ENCODE peak calls at places on chromosomes 11 and 22, in five cellular contexts. Y, O, S, E and Q are unnamed samples.

GRCh38 chr11:45238724-45239123 is 47.4 kb downstream of the SYT13 start:
- DNase-seq in O (no peak), E (no peak), Y (peak), S (peak), Q (peak)

GRCh38 chr11:66081505-66081904 is 11.4 kb downstream of the PACS1 start:
- DNase-seq in O (peak), Y (no peak), E (peak), S (peak), Q (no peak)

GRCh38 chr11:113528982-113529381 is 53.8 kb upstream of the DRD2 start:
- DNase-seq in Y (no peak), O (no peak), E (no peak), S (peak), Q (no peak)

GRCh38 chr11:128593281-128593680 is 5.9 kb upstream of the ETS1 start:
- DNase-seq in Y (peak), E (no peak), S (peak), O (no peak), Q (peak)

GRCh38 chr11:13207665-13208594 is 69.7 kb upstream of the BMAL1 start:
- DNase-seq in E (no peak), O (peak), Y (peak), S (peak), Q (peak)

GRCh38 chr11:19344661-19345518 is 104.1 kb upstream of the E2F8 start:
- DNase-seq in Y (peak), S (peak), O (peak), E (no peak), Q (no peak)

GRCh38 chr11:75654314-75654713 is 14.5 kb downstream of the MAP6 start:
- DNase-seq in Y (peak), O (no peak), E (no peak), S (peak), Q (peak)

GRCh38 chr11:20964985-20965384 is 295.6 kb downstream of the NELL1 start:
- DNase-seq in S (peak), O (no peak), E (no peak), Y (no peak), Q (no peak)

DNA sequence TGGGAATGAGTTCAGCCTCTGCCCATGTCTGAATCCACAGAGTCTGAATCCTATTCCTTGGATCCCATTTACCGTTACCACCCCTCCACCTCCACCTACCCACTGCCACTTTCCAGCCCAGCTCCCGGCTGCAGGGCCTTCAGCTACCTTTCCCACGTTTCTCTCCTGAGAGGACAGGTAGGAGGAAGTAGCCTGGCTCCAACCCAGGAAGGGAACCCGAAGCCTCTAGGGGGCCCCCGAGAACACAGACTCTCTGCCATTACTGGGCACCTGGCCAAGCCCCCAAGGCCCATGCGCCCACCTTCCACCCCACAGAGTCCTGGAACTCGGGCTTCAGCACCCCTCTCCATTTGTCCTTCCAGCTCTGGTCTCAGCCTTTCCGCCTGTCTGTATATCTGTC is 101.9 kb upstream of the LMO1 start:
- DNase-seq in O (no peak), S (no peak), E (no peak), Y (no peak), Q (no peak)
- TF ChIP-seq CTCF in O (no peak), S (peak), E (no peak), Y (no peak), Q (peak)

GRCh38 chr11:62353841-62354240 is 16.6 kb downstream of the ASRGL1 start:
- DNase-seq in O (no peak), S (peak), Y (no peak), E (peak), Q (no peak)
- TF ChIP-seq CTCF in O (no peak), S (no peak), Y (no peak), E (no peak), Q (no peak)

GRCh38 chr11:84775503-84775902 is 851.6 kb downstream of the DLG2 start:
- DNase-seq in O (no peak), Y (no peak), S (no peak), E (no peak), Q (no peak)

GRCh38 chr11:84780689-84781293 is 846.4 kb downstream of the DLG2 start:
- DNase-seq in Y (peak), O (no peak), E (no peak), S (peak), Q (peak)
- TF ChIP-seq CTCF in Y (peak), O (peak), E (no peak), S (peak), Q (peak)

GRCh38 chr11:108664730-108665525 is at the start of gene DDX10:
- DNase-seq in E (peak), Y (peak), S (peak), O (peak), Q (peak)
- TF ChIP-seq CTCF in E (no peak), Y (peak), S (peak), O (no peak), Q (peak)

GRCh38 chr11:62786318-62787004 is 741 bp upstream of the TMEM179B start:
- DNase-seq in O (peak), S (peak), E (peak), Y (peak), Q (peak)
- TF ChIP-seq CTCF in O (peak), S (peak), E (peak), Y (peak), Q (peak)

GRCh38 chr22:30180616-30181015 is 65.9 kb downstream of the LIF start:
- DNase-seq in E (no peak), Y (no peak), O (no peak), S (no peak), Q (no peak)
- TF ChIP-seq CTCF in E (no peak), Y (no peak), O (no peak), S (no peak), Q (no peak)

DNA sequence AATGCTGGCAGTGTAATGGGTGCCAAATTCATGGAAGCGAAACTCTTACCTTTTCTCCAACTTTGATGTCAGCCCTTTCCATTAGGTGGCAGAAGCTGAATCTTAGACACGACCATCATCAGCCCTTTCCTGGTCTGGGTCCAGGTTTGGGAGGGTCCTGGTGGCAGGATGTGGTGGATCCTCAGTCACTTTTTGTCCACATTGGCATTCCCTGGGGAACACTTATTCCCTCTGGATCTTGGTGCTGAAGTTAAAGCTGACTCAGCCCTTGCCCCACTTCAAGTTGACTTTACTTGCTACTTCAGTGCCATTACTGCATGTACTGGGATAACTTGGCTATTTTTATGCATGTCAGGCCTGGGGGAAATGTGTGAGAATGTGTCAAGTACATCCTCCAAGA is 16.7 kb upstream of the NTM start:
- DNase-seq in S (no peak), O (no peak), Y (no peak), E (no peak), Q (no peak)
- TF ChIP-seq CTCF in S (no peak), O (no peak), Y (no peak), E (no peak), Q (no peak)

DNA sequence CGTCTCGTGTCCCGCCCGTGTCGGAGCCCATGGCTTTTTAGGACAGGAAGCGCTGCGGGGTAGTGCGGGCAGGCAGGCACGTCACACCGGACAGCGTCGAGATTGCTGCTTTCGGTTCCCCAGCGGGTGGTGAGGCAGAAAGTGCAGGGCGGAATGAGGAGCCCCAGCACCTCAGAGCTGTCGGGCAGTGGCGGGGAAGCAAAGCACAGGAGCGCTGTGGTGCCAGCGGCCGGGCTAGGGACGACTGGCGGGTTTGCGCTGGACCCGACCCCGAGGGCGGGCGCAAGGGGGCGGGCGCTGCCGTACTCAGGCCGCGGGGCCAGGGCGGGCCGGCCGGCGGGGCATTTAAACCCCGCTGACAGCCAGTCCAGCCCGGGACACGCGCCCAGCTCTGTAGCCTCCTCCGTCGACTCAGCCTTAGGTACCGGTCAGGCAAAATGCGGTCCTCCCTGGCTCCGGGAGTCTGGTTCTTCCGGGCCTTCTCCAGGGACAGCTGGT is at the start of gene SLC37A2:
- DNase-seq in E (peak), Y (peak), S (peak), O (peak), Q (peak)
- TF ChIP-seq CTCF in E (peak), Y (peak), S (peak), O (no peak), Q (peak)

GRCh38 chr11:93614111-93614784 is 47.2 kb upstream of the CEP295 start:
- DNase-seq in O (no peak), Y (no peak), S (no peak), E (no peak), Q (no peak)
- TF ChIP-seq CTCF in O (no peak), Y (no peak), S (peak), E (no peak), Q (peak)